ENCODE peak calls at places on chromosome 21, in eight cellular contexts. X is hepatic stellate cell, O is HCT116, B is fibroblast of gingiva, Y is GM04504, R is NCI-H1105, J is NCI-H2081, V is NCI-H1092. H is an unnamed sample.

GRCh38 chr21:16535100-16535418 is 805.3 kb downstream of the USP25 start:
- DNase-seq in X (peak; percentile 6), V (peak; percentile 55), B (peak; percentile 91), Y (peak; percentile 47), O (no peak), R (peak; percentile 33), J (peak; percentile 39), H (peak; percentile 94)

GRCh38 chr21:39108291-39109162 is 74.7 kb downstream of the PSMG1 start:
- DNase-seq in O (no peak), J (no peak), X (no peak), Y (no peak), V (no peak), B (no peak), R (no peak), H (no peak)

GRCh38 chr21:42461185-42461520 is 34.9 kb downstream of the RSPH1 start:
- DNase-seq in R (no peak), X (no peak), B (no peak), Y (no peak), J (no peak), O (no peak), V (no peak), H (no peak)

GRCh38 chr21:38165466-38166213 is 91.2 kb upstream of the KCNJ15 start:
- DNase-seq in J (no peak), X (no peak), O (no peak), R (no peak), Y (peak; percentile 66), V (no peak), B (no peak), H (no peak)

GRCh38 chr21:44263221-44263671 is 1.5 kb upstream of the DNMT3L start:
- DNase-seq in J (no peak), X (no peak), B (no peak), V (no peak), R (no peak), O (no peak), Y (no peak), H (no peak)

GRCh38 chr21:35294231-35294898 is 245.3 kb upstream of the RUNX1 start:
- DNase-seq in X (no peak), R (peak; percentile 96), V (peak; percentile 67), J (peak; percentile 86), B (no peak), O (peak; percentile 86), Y (no peak), H (no peak)

GRCh38 chr21:42391297-42391696 is 4.6 kb downstream of the TMPRSS3 start:
- DNase-seq in B (no peak), R (no peak), J (no peak), Y (no peak), O (no peak), V (no peak), X (no peak), H (no peak)

GRCh38 chr21:45234906-45235305 is 52.8 kb downstream of the POFUT2 start:
- DNase-seq in V (no peak), J (no peak), Y (no peak), R (no peak), B (no peak), X (no peak), O (no peak), H (no peak)

GRCh38 chr21:21137986-21138385 is 139.8 kb downstream of the NCAM2 start:
- DNase-seq in Y (no peak), R (no peak), B (no peak), X (peak; percentile 2), J (no peak), V (no peak), O (no peak), H (no peak)

GRCh38 chr21:16751705-16752104 is 761.1 kb upstream of the CXADR start:
- DNase-seq in V (no peak), R (no peak), Y (no peak), J (no peak), O (no peak), X (no peak), B (no peak), H (no peak)

GRCh38 chr21:42694751-42695150 is 41.3 kb downstream of the PDE9A start:
- DNase-seq in J (no peak), X (no peak), B (no peak), O (no peak), R (no peak), Y (no peak), V (no peak), H (no peak)

GRCh38 chr21:41706678-41707077 is 60.2 kb downstream of the RIPK4 start:
- DNase-seq in O (no peak), X (no peak), Y (no peak), V (no peak), J (no peak), B (no peak), R (no peak), H (no peak)

GRCh38 chr21:27213328-27213727 is 246.4 kb upstream of the ADAMTS5 start:
- DNase-seq in V (no peak), B (peak; percentile 30), X (no peak), R (no peak), J (no peak), O (no peak), Y (no peak), H (no peak)

GRCh38 chr21:15441999-15442398 is 287.8 kb upstream of the USP25 start:
- DNase-seq in R (no peak), V (no peak), J (no peak), Y (no peak), O (no peak), B (peak; percentile 4), X (no peak), H (no peak)

GRCh38 chr21:31340499-31340898 is 3.6 kb downstream of the TIAM1 start:
- DNase-seq in R (no peak), V (no peak), B (no peak), O (no peak), Y (no peak), X (no peak), J (no peak), H (no peak)

GRCh38 chr21:37796011-37796410 is 120.2 kb downstream of the KCNJ6 start:
- DNase-seq in O (no peak), B (no peak), Y (no peak), J (no peak), R (no peak), X (no peak), V (no peak), H (no peak)

GRCh38 chr21:44508426-44508710 is 31.6 kb downstream of the KRTAP10-1 start:
- DNase-seq in Y (no peak), V (no peak), X (no peak), J (no peak), O (no peak), R (no peak), B (no peak), H (no peak)

GRCh38 chr21:45498646-45499000 is 43.6 kb downstream of the SLC19A1 start:
- DNase-seq in B (no peak), X (no peak), R (no peak), J (no peak), O (no peak), V (no peak), Y (no peak), H (no peak)

H was measured in cerebellar nuclear complex.